ENCODE peak calls at places on chromosomes 12 and 14, in four cellular contexts. O, I, R and X are unnamed samples.

GRCh38 chr12:116408489-116409217 is 131.2 kb upstream of the MED13L start:
- DNase-seq in O (no peak), I (no peak), R (no peak), X (no peak)

GRCh38 chr12:97168804-97169203 is 261.7 kb downstream of the NEDD1 start:
- DNase-seq in O (no peak), I (no peak), R (no peak), X (no peak)

GRCh38 chr12:106980944-106981343 is 6.0 kb downstream of the MTERF2 start:
- DNase-seq in O (peak), I (no peak), R (no peak), X (no peak)

GRCh38 chr12:25960176-25960575 is 1.7 kb downstream of the RASSF8 start:
- DNase-seq in O (no peak), I (peak), R (no peak), X (no peak)

GRCh38 chr14:65000868-65001600 is 14.3 kb downstream of the FNTB start:
- DNase-seq in O (no peak), I (no peak), R (no peak), X (no peak)

GRCh38 chr14:103239751-103240150 is 94.3 kb upstream of the EIF5 start:
- DNase-seq in O (no peak), I (no peak), R (no peak), X (no peak)

GRCh38 chr14:96267336-96267735 is 11.3 kb downstream of the BDKRB1 start:
- DNase-seq in O (no peak), I (no peak), R (no peak), X (no peak)

GRCh38 chr14:25400607-25401206 is 350.8 kb upstream of the STXBP6 start:
- DNase-seq in O (no peak), I (peak), R (peak), X (no peak)

GRCh38 chr14:72752034-72752412 is 141.9 kb downstream of the DPF3 start:
- DNase-seq in O (no peak), I (no peak), R (no peak), X (no peak)

DNA sequence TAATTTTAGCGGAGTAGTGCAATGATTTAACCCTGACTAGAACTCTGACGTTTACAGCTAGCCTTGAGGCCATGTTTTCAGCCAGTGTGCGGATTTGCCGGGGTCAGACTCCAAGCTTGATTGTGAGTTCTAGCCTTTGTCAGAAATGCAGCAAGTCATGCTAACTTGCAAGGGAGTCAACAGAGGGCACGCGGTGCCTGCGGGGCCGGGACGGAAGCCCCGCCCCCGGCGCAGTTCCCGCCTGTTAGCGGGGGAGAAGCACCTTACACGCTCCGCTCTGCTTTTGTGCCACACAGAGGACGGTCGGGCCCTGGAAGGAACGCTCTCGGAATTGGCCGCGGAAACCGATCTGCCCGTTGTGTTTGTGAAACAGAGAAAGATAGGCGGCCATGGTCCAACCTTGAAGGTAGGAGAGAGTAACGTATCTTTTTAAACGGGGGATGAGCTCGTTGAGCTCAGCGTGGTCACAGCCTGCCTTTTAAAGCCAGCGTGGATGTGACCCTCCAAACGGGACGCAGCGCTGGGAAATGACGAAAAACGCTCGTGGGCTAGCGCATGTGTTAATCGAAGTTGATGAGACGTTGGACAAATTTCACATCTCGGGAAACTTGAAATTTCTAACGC is 14.8 kb upstream of the EID3 start:
- DNase-seq in O (peak), I (peak), R (peak), X (peak)
- TF ChIP-seq CTCF in O (no peak), I (no peak), R (peak), X (no peak)

DNA sequence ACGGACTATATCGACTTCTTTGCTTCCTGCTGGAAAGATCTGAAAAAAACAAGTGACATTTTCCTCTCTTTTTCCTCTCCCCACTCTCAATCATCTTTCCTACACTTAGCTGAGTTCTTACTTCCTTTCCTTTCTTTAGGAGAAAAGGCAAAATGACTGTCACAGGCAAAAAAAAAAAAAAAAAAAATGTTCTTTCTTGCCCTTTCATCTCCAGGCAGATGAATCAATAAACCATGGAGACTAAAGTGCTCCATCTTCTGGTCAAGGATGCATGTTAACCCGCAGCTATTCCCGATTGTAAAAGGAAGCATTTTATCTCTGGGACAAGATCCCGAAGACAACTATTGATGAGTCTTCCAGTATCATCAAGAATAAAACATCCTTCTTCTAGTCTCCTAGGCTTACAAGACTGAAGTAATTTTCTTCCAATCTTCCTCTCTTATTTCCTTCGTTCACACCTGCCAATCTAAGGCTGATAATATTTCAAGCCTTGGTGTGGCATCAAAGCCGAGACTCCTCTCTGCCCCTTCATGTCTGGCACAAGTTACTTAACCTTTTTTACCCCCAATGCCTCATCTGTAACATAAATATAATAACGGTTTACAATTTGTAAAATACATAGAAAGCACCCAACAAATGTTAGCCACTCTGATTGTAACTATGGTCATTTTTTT is 94.2 kb upstream of the PLEKHG7 start:
- DNase-seq in O (no peak), I (peak), R (peak), X (no peak)
- TF ChIP-seq CTCF in O (peak), I (peak), R (peak), X (peak)

GRCh38 chr12:119247007-119247719 is 68.4 kb downstream of the HSPB8 start:
- DNase-seq in O (no peak), I (no peak), R (no peak), X (no peak)

GRCh38 chr12:119249441-119249840 is 70.7 kb downstream of the HSPB8 start:
- DNase-seq in O (no peak), I (no peak), R (no peak), X (no peak)

GRCh38 chr12:119245904-119246494 is 67.3 kb downstream of the HSPB8 start:
- DNase-seq in O (no peak), I (no peak), R (no peak), X (no peak)

DNA sequence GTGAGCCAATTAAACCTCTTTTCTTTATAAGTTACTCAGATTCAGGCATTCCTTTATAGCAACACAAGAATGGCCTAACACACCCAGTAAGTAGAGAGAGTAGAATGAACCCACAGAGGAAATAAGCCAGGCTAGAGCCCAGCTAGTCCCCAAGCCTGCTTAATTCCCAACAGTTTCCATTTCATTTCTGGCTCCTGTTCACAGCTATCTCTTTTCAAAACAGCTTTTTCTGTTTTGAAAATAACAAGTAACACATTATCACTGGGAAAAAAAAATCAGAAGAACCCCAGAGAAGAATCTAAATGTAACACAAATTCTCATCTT is 69.0 kb downstream of the HSPB8 start:
- DNase-seq in O (no peak), I (no peak), R (no peak), X (no peak)
- TF ChIP-seq CTCF in O (no peak), I (no peak), R (no peak), X (no peak)

DNA sequence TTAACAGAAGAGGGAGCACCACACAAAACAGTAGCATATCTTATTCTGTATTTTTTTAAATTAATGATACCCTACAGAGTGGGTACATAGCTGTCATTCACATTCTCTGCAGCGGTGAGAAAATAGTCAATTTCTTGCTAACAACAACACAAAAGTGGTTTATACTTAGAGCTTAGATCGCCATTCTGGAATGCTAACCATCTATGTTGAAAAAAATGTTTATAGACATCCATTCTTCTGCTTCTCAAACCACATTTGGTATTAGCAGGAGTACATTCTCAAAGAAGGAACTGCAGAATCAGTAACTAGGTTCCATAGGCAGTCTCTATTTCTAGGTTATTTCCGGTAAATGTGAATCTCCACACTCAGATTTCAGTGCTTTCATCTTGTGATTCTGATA is 185.9 kb downstream of the PPFIA2 start:
- DNase-seq in O (no peak), I (no peak), R (no peak), X (no peak)
- TF ChIP-seq CTCF in O (no peak), I (no peak), R (no peak), X (no peak)

DNA sequence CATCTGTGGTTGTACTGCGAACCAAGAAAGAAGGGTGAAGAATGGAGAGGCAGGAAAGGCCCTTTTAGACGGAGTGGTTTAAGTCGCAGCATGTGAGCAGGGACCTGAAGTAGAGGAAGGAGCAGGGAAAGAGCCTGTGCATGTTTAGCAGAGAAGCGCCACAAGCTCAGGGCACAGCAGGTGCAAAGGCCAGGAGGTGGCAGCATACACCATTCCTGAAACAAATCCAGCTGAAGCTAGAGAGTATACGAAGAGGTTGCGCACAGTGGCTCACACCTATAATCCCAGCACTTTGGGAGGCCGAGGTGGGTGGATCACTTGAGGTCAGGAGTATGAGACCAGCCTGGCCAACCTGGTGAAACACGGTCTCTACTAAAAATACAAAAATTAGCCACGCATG is 49.9 kb downstream of the HELB start:
- DNase-seq in O (no peak), I (peak), R (peak), X (no peak)
- TF ChIP-seq CTCF in O (peak), I (peak), R (peak), X (peak)

GRCh38 chr12:124709722-124710656 is 142.6 kb upstream of the NCOR2 start:
- DNase-seq in O (no peak), I (no peak), R (no peak), X (no peak)
- TF ChIP-seq CTCF in O (no peak), I (no peak), R (no peak), X (no peak)

GRCh38 chr12:93058280-93058679 is 129.2 kb upstream of the EEA1 start:
- DNase-seq in O (no peak), I (no peak), R (no peak), X (no peak)

GRCh38 chr12:93059288-93059687 is 130.2 kb upstream of the EEA1 start:
- DNase-seq in O (no peak), I (no peak), R (no peak), X (no peak)

GRCh38 chr12:93050026-93050747 is 121.1 kb upstream of the EEA1 start:
- DNase-seq in O (no peak), I (no peak), R (no peak), X (no peak)

GRCh38 chr12:93050748-93051081 is 121.6 kb upstream of the EEA1 start:
- DNase-seq in O (no peak), I (no peak), R (no peak), X (no peak)

GRCh38 chr12:93054021-93054420 is 124.9 kb upstream of the EEA1 start:
- DNase-seq in O (no peak), I (no peak), R (no peak), X (no peak)
- TF ChIP-seq CTCF in O (no peak), I (no peak), R (no peak), X (no peak)

DNA sequence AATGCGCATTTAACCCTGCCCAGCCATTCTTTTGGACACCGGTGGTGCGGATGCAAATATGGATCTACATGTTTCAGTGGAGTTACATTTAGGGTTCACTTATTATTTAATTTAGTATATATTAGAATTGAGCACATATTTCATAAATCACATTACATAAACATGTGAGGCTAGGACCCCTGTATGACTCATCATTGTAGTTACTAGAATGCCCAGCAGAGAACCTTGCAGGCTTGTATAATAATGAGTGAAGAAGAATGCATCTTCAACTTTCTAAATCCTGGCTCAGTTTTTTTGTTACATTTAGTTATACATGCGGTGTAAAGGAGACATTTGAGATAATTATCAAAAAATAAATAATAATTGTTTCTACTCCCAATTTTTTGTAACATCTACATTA is 369.0 kb downstream of the ATP23 start:
- DNase-seq in O (no peak), I (peak), R (no peak), X (no peak)
- TF ChIP-seq CTCF in O (no peak), I (no peak), R (no peak), X (no peak)